ENCODE peak calls at places on chromosomes 3 and 15, in five cellular contexts. One of them, this sample, is unnamed.

GRCh38 chr3:162353414-162353813 is 856.8 kb downstream of the OTOL1 start:
- DNase-seq in K562: no peak
- DNase-seq in GM12878: no peak
- DNase-seq in A549: no peak
- DNase-seq in HepG2: no peak
- DNase-seq in this sample: no peak

GRCh38 chr3:47430606-47431005 is 45.1 kb downstream of the SCAP start:
- DNase-seq in K562: no peak
- DNase-seq in GM12878: no peak
- DNase-seq in A549: no peak
- DNase-seq in HepG2: no peak
- DNase-seq in this sample: no peak

GRCh38 chr3:194139085-194139976 is 3.4 kb downstream of the HES1 start:
- DNase-seq in K562: peak; percentile 50
- DNase-seq in GM12878: no peak
- DNase-seq in A549: no peak
- DNase-seq in HepG2: peak; percentile 52
- DNase-seq in this sample: peak; percentile 67

GRCh38 chr3:135261214-135261775 is 466.2 kb downstream of the EPHB1 start:
- DNase-seq in K562: no peak
- DNase-seq in GM12878: no peak
- DNase-seq in A549: no peak
- DNase-seq in HepG2: no peak
- DNase-seq in this sample: no peak

GRCh38 chr3:117921908-117922456 is 1112.7 kb downstream of the IGSF11 start:
- DNase-seq in K562: no peak
- DNase-seq in GM12878: no peak
- DNase-seq in A549: no peak
- DNase-seq in HepG2: no peak
- DNase-seq in this sample: peak; percentile 55

GRCh38 chr3:41075958-41076357 is 123.3 kb upstream of the CTNNB1 start:
- DNase-seq in K562: no peak
- DNase-seq in GM12878: no peak
- DNase-seq in A549: no peak
- DNase-seq in HepG2: peak; percentile 14
- DNase-seq in this sample: peak; percentile 15

GRCh38 chr15:36960947-36961227 is 139.5 kb downstream of the MEIS2 start:
- DNase-seq in K562: no peak
- DNase-seq in GM12878: no peak
- DNase-seq in A549: no peak
- DNase-seq in HepG2: no peak
- DNase-seq in this sample: no peak

GRCh38 chr15:48680841-48681240 is 35.3 kb upstream of the FBN1 start:
- DNase-seq in K562: no peak
- DNase-seq in GM12878: no peak
- DNase-seq in A549: no peak
- DNase-seq in HepG2: no peak
- DNase-seq in this sample: no peak

GRCh38 chr3:176867681-176868663 is 329.3 kb downstream of the TBL1XR1 start:
- DNase-seq in K562: no peak
- DNase-seq in GM12878: no peak
- DNase-seq in A549: no peak
- DNase-seq in HepG2: no peak
- DNase-seq in this sample: no peak

GRCh38 chr15:35657679-35658201 is 111.8 kb upstream of the DPH6 start:
- DNase-seq in K562: no peak
- DNase-seq in GM12878: no peak
- DNase-seq in A549: no peak
- DNase-seq in HepG2: no peak
- DNase-seq in this sample: no peak

GRCh38 chr3:160473233-160473632 is 23.6 kb upstream of the TRIM59 start:
- DNase-seq in K562: no peak
- DNase-seq in GM12878: no peak
- DNase-seq in A549: no peak
- DNase-seq in HepG2: no peak
- DNase-seq in this sample: no peak

GRCh38 chr15:69757186-69757585 is 304.6 kb downstream of the RPLP1 start:
- DNase-seq in K562: no peak
- DNase-seq in GM12878: no peak
- DNase-seq in A549: no peak
- DNase-seq in HepG2: no peak
- DNase-seq in this sample: no peak

GRCh38 chr3:81876826-81877225 is 115.4 kb upstream of the GBE1 start:
- DNase-seq in K562: no peak
- DNase-seq in GM12878: no peak
- DNase-seq in A549: no peak
- DNase-seq in HepG2: no peak
- DNase-seq in this sample: no peak

GRCh38 chr3:69671082-69671952 is 67.9 kb upstream of the MITF start:
- DNase-seq in K562: peak; percentile 22
- DNase-seq in GM12878: no peak
- DNase-seq in A549: peak; percentile 60
- DNase-seq in HepG2: peak; percentile 8
- DNase-seq in this sample: peak; percentile 63

GRCh38 chr3:170751083-170751893 is 118.7 kb downstream of the RPL22L1 start:
- DNase-seq in K562: no peak
- DNase-seq in GM12878: no peak
- DNase-seq in A549: peak; percentile 9
- DNase-seq in HepG2: no peak
- DNase-seq in this sample: no peak

GRCh38 chr3:99504258-99504657 is 134.1 kb upstream of the COL8A1 start:
- DNase-seq in K562: no peak
- DNase-seq in GM12878: no peak
- DNase-seq in A549: no peak
- DNase-seq in HepG2: peak; percentile 69
- DNase-seq in this sample: no peak

GRCh38 chr3:163056874-163057497 is 1560.4 kb downstream of the OTOL1 start:
- DNase-seq in K562: peak; percentile 22
- DNase-seq in GM12878: no peak
- DNase-seq in A549: peak; percentile 36
- DNase-seq in HepG2: peak; percentile 41
- DNase-seq in this sample: peak; percentile 89

DNA sequence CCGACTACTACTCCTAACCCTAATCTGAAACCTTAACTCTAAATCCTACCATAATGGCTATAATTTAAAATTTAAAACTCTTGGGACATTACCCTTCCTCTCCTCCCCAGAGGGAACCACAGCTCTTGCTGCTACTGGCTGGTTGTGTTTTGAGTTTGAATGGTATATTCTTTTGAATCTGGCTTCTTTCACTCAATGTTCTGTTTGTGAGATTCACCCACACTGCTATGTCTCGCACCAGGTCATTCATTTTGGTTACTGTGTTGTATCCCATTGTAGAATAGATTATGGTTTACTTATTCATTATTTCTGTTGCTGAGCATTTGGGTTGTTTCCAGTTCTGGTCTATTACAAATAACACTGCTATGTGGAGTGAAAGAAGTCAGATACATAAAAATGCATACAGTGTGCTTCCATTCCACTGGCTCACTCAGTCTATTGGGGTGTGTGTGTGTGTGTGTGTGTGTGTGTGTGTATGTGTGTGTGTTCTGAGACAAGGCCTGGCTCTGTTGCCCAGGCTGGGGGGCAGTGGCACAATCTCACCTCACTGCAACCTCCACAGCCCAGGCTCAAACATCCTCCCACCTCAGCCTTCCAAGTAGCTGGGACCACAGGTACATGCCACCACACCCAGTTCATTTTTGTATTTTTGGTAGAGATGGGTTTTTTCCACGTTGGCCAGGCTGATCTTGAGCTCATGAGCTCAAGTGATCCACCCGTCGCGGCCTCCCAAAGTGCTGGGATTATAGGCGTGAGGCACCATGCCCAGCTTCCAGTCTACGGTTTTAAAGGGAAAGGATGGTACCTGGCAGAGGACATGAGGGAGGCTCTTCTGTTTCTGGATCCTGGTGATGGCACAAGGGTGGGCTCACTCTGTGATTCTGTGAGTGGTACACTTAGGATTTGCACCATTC is 19.2 kb upstream of the SYNM start:
- DNase-seq in K562: no peak
- DNase-seq in GM12878: no peak
- DNase-seq in A549: no peak
- DNase-seq in HepG2: no peak
- DNase-seq in this sample: no peak
- TF ChIP-seq JUNB in K562: no peak
- TF ChIP-seq JUNB in GM12878: no peak
- TF ChIP-seq JUNB in A549: no peak
- TF ChIP-seq JUNB in HepG2: no peak
- TF ChIP-seq JUNB in this sample: no peak

GRCh38 chr15:59349715-59350420 is 22.8 kb downstream of the MYO1E start:
- DNase-seq in K562: peak; percentile 16
- DNase-seq in GM12878: no peak
- DNase-seq in A549: peak; percentile 99
- DNase-seq in HepG2: peak; percentile 28
- DNase-seq in this sample: peak; percentile 35

GRCh38 chr15:59352683-59353082 is 20.0 kb downstream of the MYO1E start:
- DNase-seq in K562: no peak
- DNase-seq in GM12878: no peak
- DNase-seq in A549: no peak
- DNase-seq in HepG2: no peak
- DNase-seq in this sample: no peak

GRCh38 chr15:59352189-59352588 is 20.5 kb downstream of the MYO1E start:
- DNase-seq in K562: no peak
- DNase-seq in GM12878: no peak
- DNase-seq in A549: no peak
- DNase-seq in HepG2: no peak
- DNase-seq in this sample: no peak

GRCh38 chr15:59347915-59348314 is 24.8 kb downstream of the MYO1E start:
- DNase-seq in K562: no peak
- DNase-seq in GM12878: no peak
- DNase-seq in A549: no peak
- DNase-seq in HepG2: no peak
- DNase-seq in this sample: peak; percentile 32

DNA sequence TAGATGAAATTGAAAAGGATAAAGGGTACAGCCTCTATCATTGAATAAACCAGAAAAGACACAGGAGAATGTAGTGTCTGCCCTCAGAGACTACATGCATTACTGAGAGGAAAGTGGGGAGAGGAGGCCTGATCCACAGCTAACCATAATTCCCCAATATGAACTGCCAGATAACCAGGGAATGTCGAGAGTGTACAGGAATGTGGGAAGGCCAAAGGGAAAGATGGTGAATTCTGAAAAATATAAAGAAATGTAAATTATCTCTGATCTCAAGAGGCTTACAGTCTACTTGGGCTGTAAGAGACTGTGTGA is 22.3 kb downstream of the MYO1E start:
- DNase-seq in K562: no peak
- DNase-seq in GM12878: no peak
- DNase-seq in A549: no peak
- DNase-seq in HepG2: no peak
- DNase-seq in this sample: no peak
- H3K4me1 ChIP-seq in K562: no peaks in the 10 kb centered on the region
- H3K4me1 ChIP-seq in GM12878: peaks cover 47% of the 10 kb centered on the region
- H3K4me1 ChIP-seq in A549: peaks cover 91% of the 10 kb centered on the region
- H3K4me1 ChIP-seq in HepG2: no peaks in the 10 kb centered on the region
- H3K4me1 ChIP-seq in this sample: peaks cover 60% of the 10 kb centered on the region

DNA sequence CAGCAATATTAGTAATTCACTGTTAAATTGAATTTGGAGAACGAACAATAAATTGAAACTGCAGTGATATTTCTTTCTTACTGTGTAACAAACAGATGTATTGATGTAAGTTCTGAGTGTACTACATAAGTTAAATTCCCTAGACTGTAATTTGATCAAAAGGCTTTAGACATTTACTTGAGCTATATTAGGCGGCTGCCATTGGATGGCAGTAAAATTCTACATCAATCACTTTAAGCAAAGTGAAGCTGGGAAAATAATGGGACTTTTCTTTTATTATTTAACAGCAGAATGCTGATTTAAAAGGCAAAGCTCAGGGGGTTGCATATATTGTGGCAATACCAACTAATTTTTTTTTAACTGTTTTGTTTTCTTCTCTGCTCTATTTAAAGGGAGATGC is 212.6 kb upstream of the PLSCR5 start:
- DNase-seq in K562: no peak
- DNase-seq in GM12878: no peak
- DNase-seq in A549: no peak
- DNase-seq in HepG2: no peak
- DNase-seq in this sample: peak; percentile 42
- TF ChIP-seq JUNB in K562: no peak
- TF ChIP-seq JUNB in GM12878: no peak
- TF ChIP-seq JUNB in A549: no peak
- TF ChIP-seq JUNB in HepG2: no peak
- TF ChIP-seq JUNB in this sample: no peak

GRCh38 chr3:77186728-77187127 is 146.8 kb downstream of the ROBO2 start:
- DNase-seq in K562: no peak
- DNase-seq in GM12878: no peak
- DNase-seq in A549: no peak
- DNase-seq in HepG2: no peak
- DNase-seq in this sample: no peak
- H3K4me1 ChIP-seq in K562: no peaks in the 10 kb centered on the region
- H3K4me1 ChIP-seq in GM12878: no peaks in the 10 kb centered on the region
- H3K4me1 ChIP-seq in A549: no peaks in the 10 kb centered on the region
- H3K4me1 ChIP-seq in HepG2: no peaks in the 10 kb centered on the region
- H3K4me1 ChIP-seq in this sample: no peaks in the 10 kb centered on the region

DNA sequence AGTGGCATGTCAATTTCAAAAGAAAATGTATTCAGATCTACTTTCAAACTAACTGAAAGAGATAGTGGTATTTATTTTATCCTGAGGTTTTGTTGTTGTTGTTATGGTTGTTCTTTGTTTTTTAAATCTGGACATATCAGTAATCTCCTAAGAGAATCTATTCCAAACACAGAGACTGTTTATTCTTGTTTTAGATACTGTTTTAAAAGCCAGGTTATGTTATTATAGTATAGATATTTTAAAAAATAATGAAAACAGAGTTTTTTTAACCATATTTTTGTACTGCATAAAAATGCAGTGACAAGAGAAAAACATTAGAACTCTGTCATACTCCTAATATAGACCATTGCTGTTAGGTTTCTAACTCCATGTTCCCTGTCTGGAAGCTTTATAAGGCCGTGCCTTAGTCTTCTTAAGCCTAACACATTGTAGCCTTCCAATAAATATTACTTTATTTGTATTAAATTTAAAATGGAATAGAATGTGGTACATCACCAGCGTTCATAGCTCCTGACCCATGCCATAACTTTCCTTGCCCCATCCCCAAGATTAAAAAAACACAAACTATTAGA is 53.2 kb downstream of the MBNL1 start:
- DNase-seq in K562: no peak
- DNase-seq in GM12878: no peak
- DNase-seq in A549: no peak
- DNase-seq in HepG2: no peak
- DNase-seq in this sample: no peak
- TF ChIP-seq JUNB in K562: no peak
- TF ChIP-seq JUNB in GM12878: no peak
- TF ChIP-seq JUNB in A549: no peak
- TF ChIP-seq JUNB in HepG2: no peak
- TF ChIP-seq JUNB in this sample: no peak

GRCh38 chr3:129435367-129435766 is 4.4 kb downstream of the MBD4 start:
- DNase-seq in K562: no peak
- DNase-seq in GM12878: no peak
- DNase-seq in A549: no peak
- DNase-seq in HepG2: no peak
- DNase-seq in this sample: no peak
- H3K4me1 ChIP-seq in K562: peaks cover 3% of the 10 kb centered on the region
- H3K4me1 ChIP-seq in GM12878: peaks cover 8% of the 10 kb centered on the region
- H3K4me1 ChIP-seq in A549: peaks cover 24% of the 10 kb centered on the region
- H3K4me1 ChIP-seq in HepG2: peaks cover 55% of the 10 kb centered on the region
- H3K4me1 ChIP-seq in this sample: peaks cover 9% of the 10 kb centered on the region

This sample was measured in GM23338.